ENCODE peak calls at places on chromosomes 4 and X, in eight cellular contexts. B is B cell, K is GM10248, G is cardiac muscle cell, Q is MM.1S, U is mammary epithelial cell, Z is PC-9, V is thyroid gland. T is an unnamed sample.

GRCh38 chr4:151541438-151542071 is 132.6 kb downstream of the FHIP1A start:
- DNase-seq in B (no peak), K (no peak), G (no peak), Q (no peak), U (peak), Z (no peak), V (peak), T (no peak)

GRCh38 chrX:104929324-104929723 is 291.2 kb downstream of the TEX13A start:
- DNase-seq in B (no peak), K (no peak), G (no peak), Q (no peak), U (no peak), Z (no peak), V (peak), T (no peak)

GRCh38 chr4:81180916-81181315 is 34.1 kb downstream of the PRKG2 start:
- DNase-seq in B (no peak), K (no peak), G (no peak), Q (no peak), U (peak), Z (no peak), V (no peak), T (no peak)

GRCh38 chrX:154542723-154543424 is 3.8 kb downstream of the G6PD start:
- DNase-seq in B (peak), K (no peak), G (no peak), Q (no peak), U (no peak), Z (peak), V (peak), T (no peak)

GRCh38 chr4:138259801-138260200 is 17.7 kb upstream of the SLC7A11 start:
- DNase-seq in B (no peak), K (no peak), G (no peak), Q (no peak), U (peak), Z (no peak), V (no peak), T (no peak)

GRCh38 chr4:33395731-33396485 is 2675.7 kb downstream of the PCDH7 start:
- DNase-seq in B (no peak), K (no peak), G (no peak), Q (no peak), U (no peak), Z (no peak), V (peak), T (no peak)

GRCh38 chr4:41633321-41633720 is 95.4 kb downstream of the LIMCH1 start:
- DNase-seq in B (no peak), K (no peak), G (no peak), Q (no peak), U (no peak), Z (no peak), V (no peak), T (no peak)

GRCh38 chrX:40008841-40009461 is 88.8 kb downstream of the BCOR start:
- DNase-seq in B (peak), K (no peak), G (peak), Q (no peak), U (no peak), Z (no peak), V (peak), T (peak)

GRCh38 chr4:148651991-148652390 is 209.8 kb upstream of the NR3C2 start:
- DNase-seq in B (no peak), K (no peak), G (no peak), Q (no peak), U (no peak), Z (no peak), V (no peak), T (no peak)

GRCh38 chr4:118177121-118177520 is 142.8 kb downstream of the NDST3 start:
- DNase-seq in B (no peak), K (no peak), G (no peak), Q (no peak), U (no peak), Z (no peak), V (no peak), T (no peak)

GRCh38 chrX:134659761-134660160 is 1.5 kb upstream of the PLAC1 start:
- DNase-seq in B (no peak), K (no peak), G (no peak), Q (no peak), U (peak), Z (no peak), V (no peak), T (no peak)

GRCh38 chr4:84870398-84871163 is 95.9 kb downstream of the WDFY3 start:
- DNase-seq in B (no peak), K (no peak), G (no peak), Q (no peak), U (peak), Z (peak), V (no peak), T (no peak)

GRCh38 chrX:153305941-153306464 is 15.6 kb downstream of the PNMA6F start:
- DNase-seq in B (no peak), K (no peak), G (no peak), Q (no peak), U (no peak), Z (no peak), V (no peak), T (no peak)

GRCh38 chr4:7463584-7464258 is 29.0 kb upstream of the PSAPL1 start:
- DNase-seq in B (no peak), K (no peak), G (no peak), Q (no peak), U (no peak), Z (no peak), V (no peak), T (no peak)

GRCh38 chrX:7083021-7083420 is 64.5 kb upstream of the STS start:
- DNase-seq in B (no peak), K (no peak), G (no peak), Q (peak), U (no peak), Z (no peak), V (no peak), T (no peak)

GRCh38 chr4:26152051-26152450 is 168.8 kb upstream of the RBPJ start:
- DNase-seq in B (no peak), K (no peak), G (no peak), Q (no peak), U (no peak), Z (no peak), V (no peak), T (no peak)

GRCh38 chr4:22739933-22740332 is 47.2 kb downstream of the GBA3 start:
- DNase-seq in B (no peak), K (no peak), G (no peak), Q (no peak), U (no peak), Z (no peak), V (peak), T (no peak)

GRCh38 chr4:6779667-6780565 is 2.6 kb upstream of the KIAA0232 start:
- DNase-seq in B (no peak), K (no peak), G (peak), Q (no peak), U (no peak), Z (peak), V (no peak), T (no peak)

GRCh38 chrX:103092942-103093341 is at the start of gene NXF3:
- DNase-seq in B (no peak), K (no peak), G (no peak), Q (no peak), U (no peak), Z (no peak), V (no peak), T (no peak)

GRCh38 chrX:70437011-70437410 is 7.6 kb upstream of the DLG3 start:
- DNase-seq in B (no peak), K (no peak), G (no peak), Q (no peak), U (no peak), Z (no peak), V (no peak), T (no peak)

GRCh38 chr4:98603683-98604573 is 54.5 kb downstream of the TSPAN5 start:
- DNase-seq in B (no peak), K (no peak), G (no peak), Q (no peak), U (no peak), Z (no peak), V (no peak), T (no peak)

GRCh38 chr4:1239141-1239948 is 9.6 kb downstream of the CTBP1 start:
- DNase-seq in B (peak), K (no peak), G (no peak), Q (no peak), U (no peak), Z (no peak), V (no peak), T (no peak)

GRCh38 chr4:1400191-1400805 is 5.9 kb downstream of the NKX1-1 start:
- DNase-seq in B (peak), K (no peak), G (no peak), Q (no peak), U (no peak), Z (no peak), V (peak), T (no peak)

GRCh38 chrX:149570668-149571067 is 16.6 kb downstream of the MAGEA9B start:
- DNase-seq in B (no peak), K (no peak), G (no peak), Q (no peak), U (peak), Z (peak), V (no peak), T (no peak)

GRCh38 chrX:104324871-104325585 is 70.3 kb upstream of the ESX1 start:
- DNase-seq in B (no peak), K (no peak), G (no peak), Q (no peak), U (peak), Z (no peak), V (no peak), T (no peak)

GRCh38 chrX:31057291-31057690 is 14.6 kb downstream of the FTHL17 start:
- DNase-seq in B (no peak), K (no peak), G (no peak), Q (no peak), U (no peak), Z (no peak), V (no peak), T (no peak)
- TF ChIP-seq CTCF in B (no peak), K (no peak), G (no peak), Q (no peak), U (no peak), Z (no peak), V (no peak), T (peak)

DNA sequence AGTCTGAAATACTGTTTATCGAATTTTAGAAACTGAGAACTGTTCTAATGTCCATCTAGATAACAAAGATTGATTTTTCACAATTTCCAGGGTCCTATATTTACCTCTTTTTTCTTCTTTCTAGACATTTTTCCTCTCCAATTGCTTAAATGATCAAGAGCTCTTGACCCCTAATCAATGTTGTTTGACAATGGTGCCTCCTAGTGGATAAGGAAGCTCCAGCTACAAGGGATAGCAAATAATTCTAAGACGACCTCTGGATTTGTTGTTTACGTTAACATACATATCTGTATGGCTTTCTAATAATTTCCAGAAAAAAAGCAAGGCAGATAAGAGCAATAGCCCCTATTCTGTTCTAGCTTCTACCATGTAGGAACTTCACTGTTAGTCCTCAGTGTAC is 35.8 kb downstream of the GPR82 start:
- DNase-seq in B (peak), K (peak), G (peak), Q (peak), U (peak), Z (no peak), V (no peak), T (peak)
- TF ChIP-seq CTCF in B (peak), K (peak), G (peak), Q (peak), U (peak), Z (no peak), V (no peak), T (peak)

DNA sequence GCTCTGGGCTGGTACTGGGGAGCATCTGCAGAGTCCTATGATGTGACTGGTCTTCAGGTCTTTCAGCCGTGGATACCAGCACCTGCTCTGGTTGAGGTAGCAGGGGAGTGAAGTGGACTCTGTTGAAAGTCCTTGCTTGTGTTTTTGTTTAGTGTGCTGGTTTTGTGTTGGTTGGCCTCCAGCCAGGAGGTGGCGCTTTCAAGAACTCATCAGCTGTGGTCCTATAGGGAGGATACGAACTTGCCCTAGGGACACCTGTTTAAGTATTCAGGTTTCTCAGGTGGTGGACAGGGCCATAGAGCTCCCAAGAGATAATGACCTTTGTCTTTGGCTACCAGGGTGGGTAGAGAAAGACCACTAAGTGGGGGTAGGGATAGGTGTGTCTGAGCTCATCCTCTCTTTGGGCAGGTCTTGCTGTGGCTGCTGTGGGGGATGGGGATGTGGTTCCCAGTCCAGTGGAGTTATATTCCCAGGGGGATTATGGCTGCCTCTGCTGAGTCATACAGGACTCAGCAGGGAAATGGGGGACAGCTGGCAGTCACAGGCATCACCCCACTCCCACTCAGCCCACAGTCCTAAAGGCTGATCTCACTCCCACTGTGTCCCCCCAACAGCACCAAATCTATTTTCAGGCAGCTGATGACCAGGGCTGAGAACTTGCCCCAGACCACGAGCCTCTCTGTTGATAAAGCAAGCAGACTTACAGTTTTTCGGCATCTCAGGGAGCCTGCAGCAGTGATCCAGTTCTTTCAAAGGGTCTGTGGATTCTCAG is 24.1 kb downstream of the MSMO1 start:
- DNase-seq in B (no peak), K (no peak), G (no peak), Q (no peak), U (no peak), Z (no peak), V (no peak), T (no peak)
- TF ChIP-seq CTCF in B (no peak), K (no peak), G (no peak), Q (peak), U (no peak), Z (no peak), V (no peak), T (no peak)

DNA sequence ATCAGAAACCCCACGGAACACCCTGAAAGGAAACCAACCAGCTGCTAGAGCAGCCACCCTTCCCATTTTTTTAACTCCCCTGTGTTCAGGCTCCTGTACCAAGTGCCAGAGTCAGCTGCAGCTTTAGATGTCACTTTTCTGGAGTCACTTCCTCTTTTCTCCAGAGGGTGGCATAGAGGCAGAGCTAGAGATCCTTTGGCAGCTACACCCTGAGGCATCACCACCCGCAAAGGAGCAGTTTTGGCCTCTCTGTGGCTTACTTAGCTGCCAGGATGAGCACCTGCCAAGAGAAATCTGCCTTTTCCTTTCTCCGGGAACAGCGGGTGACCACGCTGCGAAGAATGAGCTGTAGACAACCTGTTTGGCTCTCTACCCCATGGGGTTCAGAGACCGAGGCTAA is 58.0 kb upstream of the CHRDL1 start:
- DNase-seq in B (no peak), K (no peak), G (peak), Q (peak), U (peak), Z (no peak), V (peak), T (no peak)
- TF ChIP-seq CTCF in B (no peak), K (no peak), G (peak), Q (peak), U (peak), Z (peak), V (peak), T (no peak)

GRCh38 chr4:165464338-165464737 is 85.5 kb downstream of the CPE start:
- DNase-seq in B (no peak), K (no peak), G (no peak), Q (no peak), U (no peak), Z (no peak), V (no peak), T (no peak)

GRCh38 chr4:165464813-165465381 is 86.1 kb downstream of the CPE start:
- DNase-seq in B (peak), K (peak), G (peak), Q (peak), U (no peak), Z (no peak), V (no peak), T (peak)

GRCh38 chr4:165458451-165458850 is 79.6 kb downstream of the CPE start:
- DNase-seq in B (no peak), K (no peak), G (no peak), Q (no peak), U (no peak), Z (no peak), V (no peak), T (no peak)

GRCh38 chr4:165461176-165461835 is 82.5 kb downstream of the CPE start:
- DNase-seq in B (no peak), K (no peak), G (no peak), Q (no peak), U (no peak), Z (no peak), V (no peak), T (no peak)

GRCh38 chr4:165462009-165462408 is 83.2 kb downstream of the CPE start:
- DNase-seq in B (no peak), K (no peak), G (no peak), Q (no peak), U (no peak), Z (no peak), V (no peak), T (no peak)
- TF ChIP-seq CTCF in B (no peak), K (no peak), G (no peak), Q (no peak), U (no peak), Z (no peak), V (no peak), T (no peak)

GRCh38 chrX:54786972-54787371 is 11.1 kb downstream of the ITIH6 start:
- DNase-seq in B (no peak), K (peak), G (peak), Q (peak), U (peak), Z (peak), V (no peak), T (no peak)

GRCh38 chrX:54788446-54788845 is 9.6 kb downstream of the ITIH6 start:
- DNase-seq in B (no peak), K (no peak), G (no peak), Q (no peak), U (no peak), Z (no peak), V (no peak), T (no peak)

GRCh38 chrX:54785901-54786300 is 12.2 kb downstream of the ITIH6 start:
- DNase-seq in B (no peak), K (peak), G (peak), Q (no peak), U (no peak), Z (no peak), V (no peak), T (no peak)
- TF ChIP-seq CTCF in B (no peak), K (peak), G (peak), Q (peak), U (peak), Z (no peak), V (no peak), T (peak)

GRCh38 chr4:63526251-63526650 is 883.0 kb downstream of the TECRL start:
- DNase-seq in B (no peak), K (no peak), G (no peak), Q (no peak), U (no peak), Z (no peak), V (no peak), T (no peak)
- TF ChIP-seq CTCF in B (no peak), K (no peak), G (no peak), Q (no peak), U (no peak), Z (no peak), V (no peak), T (no peak)